ENCODE peak calls at places on chromosomes 13 and 19, in eight cellular contexts. Z is skeletal muscle cell, F is left ventricle myocardium inferior, O is astrocyte of the cerebellum, A is GM12864, N is SJSA1, D is heart right ventricle, M is suprapubic skin. T is an unnamed sample.

GRCh38 chr19:3818479-3818878 is 32.3 kb upstream of the MATK start:
- DNase-seq in N (no peak), D (no peak), A (no peak), F (no peak), M (no peak), Z (no peak), O (no peak), T (no peak)

GRCh38 chr13:80131204-80131603 is 209.7 kb downstream of the SPRY2 start:
- DNase-seq in F (peak), Z (no peak), O (no peak), D (peak), M (peak), A (no peak), N (peak), T (peak)

GRCh38 chr13:74550039-74550438 is 415.8 kb upstream of the KLF12 start:
- DNase-seq in Z (no peak), O (no peak), A (no peak), F (no peak), M (no peak), N (no peak), D (no peak), T (no peak)

GRCh38 chr19:53903055-53903680 is 5.9 kb upstream of the CACNG7 start:
- DNase-seq in F (no peak), N (no peak), D (no peak), O (peak), A (no peak), Z (no peak), M (no peak), T (no peak)

GRCh38 chr13:33624740-33625139 is 193.2 kb upstream of the RFC3 start:
- DNase-seq in A (no peak), N (no peak), M (no peak), F (no peak), O (no peak), Z (no peak), D (no peak), T (no peak)

GRCh38 chr13:24168980-24169379 is 8.5 kb downstream of the SPATA13 start:
- DNase-seq in N (no peak), Z (no peak), O (no peak), M (no peak), A (no peak), D (no peak), F (no peak), T (no peak)

GRCh38 chr19:11382898-11383705 is 1.0 kb downstream of the EPOR start:
- DNase-seq in Z (no peak), F (peak), A (no peak), M (no peak), O (no peak), N (peak), D (peak), T (peak)

GRCh38 chr19:2112516-2113320 is 16.0 kb downstream of the IZUMO4 start:
- DNase-seq in N (no peak), O (no peak), M (no peak), D (peak), F (no peak), A (no peak), Z (no peak), T (no peak)

GRCh38 chr13:59643239-59643865 is 520.4 kb downstream of the DIAPH3 start:
- DNase-seq in M (no peak), Z (no peak), A (no peak), N (no peak), O (no peak), F (no peak), D (no peak), T (no peak)

GRCh38 chr13:76837811-76838210 is 48.4 kb downstream of the KCTD12 start:
- DNase-seq in F (no peak), O (no peak), Z (no peak), A (no peak), D (no peak), N (no peak), M (no peak), T (no peak)

GRCh38 chr19:37954421-37954874 is 47.4 kb downstream of the SIPA1L3 start:
- DNase-seq in F (no peak), M (no peak), A (no peak), O (no peak), D (no peak), Z (no peak), N (no peak), T (no peak)

GRCh38 chr19:6047741-6048231 is 62.5 kb downstream of the RFX2 start:
- DNase-seq in F (no peak), M (no peak), Z (no peak), N (peak), A (no peak), D (no peak), O (no peak), T (no peak)

GRCh38 chr13:103287659-103288058 is 221.4 kb upstream of the SLC10A2 start:
- DNase-seq in M (no peak), F (no peak), D (no peak), N (no peak), Z (no peak), O (peak), A (no peak), T (no peak)

GRCh38 chr19:49890349-49891311 is 6.1 kb downstream of the IL4I1 start:
- DNase-seq in D (no peak), Z (no peak), M (no peak), A (no peak), F (no peak), N (no peak), O (no peak), T (no peak)

GRCh38 chr19:53980553-53981407 is 10.7 kb upstream of the CACNG6 start:
- DNase-seq in F (no peak), O (no peak), A (no peak), M (no peak), N (no peak), Z (no peak), D (no peak), T (no peak)

GRCh38 chr19:40800339-40800996 is 1.5 kb downstream of the EGLN2 start:
- DNase-seq in Z (no peak), A (no peak), N (no peak), M (no peak), D (no peak), O (no peak), F (no peak), T (no peak)

GRCh38 chr19:13017306-13018036 is 22.2 kb downstream of the NFIX start:
- DNase-seq in O (no peak), M (no peak), F (no peak), Z (no peak), D (no peak), N (no peak), A (no peak), T (no peak)

GRCh38 chr13:40635315-40635995 is 31.0 kb downstream of the FOXO1 start:
- DNase-seq in N (no peak), M (no peak), O (no peak), F (no peak), A (no peak), Z (no peak), D (no peak), T (no peak)

DNA sequence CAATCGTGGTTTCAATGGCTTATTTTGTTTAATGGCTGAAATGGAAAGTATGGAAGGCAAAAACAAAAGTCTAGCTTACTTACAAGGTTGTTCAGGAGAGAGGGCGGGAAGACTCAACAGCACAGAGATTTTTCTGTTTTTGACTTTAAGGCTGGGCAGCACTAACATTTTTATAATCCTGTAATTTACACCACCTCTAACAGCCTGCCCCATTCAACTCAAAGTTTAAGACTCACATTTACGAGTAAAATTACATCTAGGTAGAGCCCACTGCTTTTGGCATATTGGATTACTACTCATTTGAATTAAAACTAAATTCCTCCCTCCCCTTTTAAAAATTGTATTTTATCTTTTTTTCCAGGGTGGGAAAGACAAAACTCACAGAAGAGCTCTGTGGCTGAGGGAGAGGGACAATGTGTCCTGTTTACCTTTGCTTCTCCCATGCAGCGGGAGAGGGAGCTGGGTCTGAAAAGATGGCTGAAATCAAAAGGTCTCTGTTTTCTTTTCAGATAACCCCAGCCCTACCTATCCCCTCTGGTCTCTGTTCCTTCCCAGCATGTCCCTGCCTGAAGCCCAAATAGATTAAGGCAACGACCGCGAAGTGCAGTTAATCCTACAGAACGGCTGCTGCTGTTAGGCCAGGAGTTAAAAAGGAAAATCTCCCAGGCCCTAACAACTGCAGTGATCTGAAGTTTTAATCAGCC is 6.6 kb downstream of the EFNB2 start:
- DNase-seq in N (no peak), A (no peak), F (no peak), Z (no peak), D (no peak), O (no peak), M (no peak), T (no peak)
- H3K4me3 ChIP-seq in N (no peak), A (no peak), F (peak), Z (no peak), D (peak), O (no peak), M (no peak), T (no peak)

GRCh38 chr19:51024924-51025323 is 1.5 kb downstream of the KLK11 start:
- DNase-seq in D (no peak), A (no peak), O (no peak), M (no peak), N (no peak), Z (no peak), F (no peak), T (no peak)
- H3K4me3 ChIP-seq in D (no peak), A (no peak), O (no peak), M (peak), N (no peak), Z (no peak), F (no peak), T (no peak)

GRCh38 chr19:7789447-7789846 is 26.4 kb downstream of the CLEC4M start:
- DNase-seq in F (no peak), M (no peak), D (no peak), N (no peak), A (no peak), Z (no peak), O (no peak), T (no peak)

GRCh38 chr19:7788933-7789323 is 25.9 kb downstream of the CLEC4M start:
- DNase-seq in D (no peak), O (no peak), F (no peak), Z (no peak), A (no peak), M (no peak), N (no peak), T (no peak)

GRCh38 chr19:7788178-7788932 is 25.3 kb downstream of the CLEC4M start:
- DNase-seq in Z (no peak), F (no peak), N (no peak), M (no peak), O (no peak), A (no peak), D (no peak), T (no peak)

GRCh38 chr19:7787141-7787540 is 24.1 kb downstream of the CLEC4M start:
- DNase-seq in A (no peak), O (no peak), D (peak), M (no peak), N (no peak), Z (no peak), F (peak), T (no peak)

GRCh38 chr19:7787602-7788177 is 24.6 kb downstream of the CLEC4M start:
- DNase-seq in D (no peak), O (no peak), A (no peak), F (no peak), Z (no peak), M (no peak), N (no peak), T (no peak)
- H3K4me3 ChIP-seq in D (peak), O (no peak), A (no peak), F (peak), Z (no peak), M (peak), N (no peak), T (peak)

GRCh38 chr13:46595918-46596315 is 42.9 kb downstream of the LRCH1 start:
- DNase-seq in A (no peak), N (no peak), D (no peak), O (no peak), M (no peak), Z (no peak), F (no peak), T (no peak)

GRCh38 chr13:46600943-46601311 is 48.0 kb downstream of the LRCH1 start:
- DNase-seq in A (no peak), N (no peak), O (no peak), Z (no peak), F (no peak), D (no peak), M (no peak), T (no peak)

GRCh38 chr13:46596501-46596900 is 43.5 kb downstream of the LRCH1 start:
- DNase-seq in A (no peak), D (no peak), N (no peak), O (no peak), F (no peak), Z (no peak), M (no peak), T (no peak)

GRCh38 chr13:46598140-46598819 is 45.3 kb downstream of the LRCH1 start:
- DNase-seq in Z (no peak), A (no peak), F (no peak), M (no peak), O (no peak), D (no peak), N (no peak), T (no peak)

GRCh38 chr13:46598820-46599180 is 45.8 kb downstream of the LRCH1 start:
- DNase-seq in F (no peak), A (no peak), Z (no peak), D (no peak), N (no peak), M (no peak), O (no peak), T (no peak)
- H3K4me3 ChIP-seq in F (peak), A (peak), Z (no peak), D (peak), N (no peak), M (no peak), O (no peak), T (no peak)

DNA sequence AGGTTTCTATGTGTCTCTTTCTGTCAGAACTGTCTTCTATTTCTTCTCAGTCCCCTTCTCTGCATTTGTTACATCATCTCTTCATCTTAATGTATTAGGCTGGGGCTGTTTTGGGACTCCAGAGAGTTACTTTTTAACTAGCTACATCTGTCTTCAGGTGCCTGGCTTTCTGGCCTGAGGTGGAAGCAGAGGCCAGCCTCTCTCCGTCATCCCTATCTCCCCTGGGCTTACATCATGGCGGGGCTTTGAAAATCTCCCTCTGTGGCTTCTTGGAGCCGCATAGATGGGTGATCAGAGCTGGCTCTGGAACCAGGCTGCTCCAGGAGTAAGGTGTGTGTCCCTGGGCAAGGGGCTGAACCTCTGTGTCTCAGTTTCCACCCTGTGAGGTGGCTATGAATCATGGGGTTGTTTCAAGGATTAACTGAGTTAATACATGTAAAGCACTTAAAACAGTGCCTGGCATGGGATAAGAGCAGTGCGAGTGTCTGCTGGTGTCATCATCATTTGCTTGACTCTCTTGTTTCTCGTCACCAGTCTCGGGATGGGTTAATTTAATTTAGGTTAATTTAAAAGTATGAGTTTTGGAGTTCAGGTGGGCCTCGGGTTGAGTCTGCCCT is 2.0 kb downstream of the EPN1 start:
- DNase-seq in M (no peak), O (no peak), Z (no peak), D (no peak), F (no peak), N (no peak), A (no peak), T (no peak)
- H3K4me3 ChIP-seq in M (peak), O (peak), Z (no peak), D (peak), F (peak), N (no peak), A (peak), T (peak)

GRCh38 chr13:109743706-109744453 is 42.5 kb downstream of the IRS2 start:
- DNase-seq in F (no peak), Z (peak), O (no peak), N (peak), M (no peak), D (no peak), A (no peak), T (no peak)

GRCh38 chr13:109746364-109746763 is 40.0 kb downstream of the IRS2 start:
- DNase-seq in D (no peak), Z (no peak), O (no peak), A (no peak), N (peak), F (no peak), M (no peak), T (peak)

GRCh38 chr13:109745060-109745459 is 41.3 kb downstream of the IRS2 start:
- DNase-seq in Z (no peak), N (no peak), O (no peak), D (no peak), F (no peak), M (no peak), A (no peak), T (no peak)

GRCh38 chr13:109745702-109746101 is 40.7 kb downstream of the IRS2 start:
- DNase-seq in D (no peak), A (no peak), N (peak), M (no peak), Z (no peak), F (no peak), O (no peak), T (peak)

GRCh38 chr13:109744512-109745051 is 41.8 kb downstream of the IRS2 start:
- DNase-seq in A (no peak), O (no peak), D (no peak), M (no peak), Z (peak), F (peak), N (peak), T (peak)
- H3K4me3 ChIP-seq in A (no peak), O (no peak), D (no peak), M (no peak), Z (no peak), F (peak), N (no peak), T (no peak)

GRCh38 chr19:18170714-18171255 is 2.8 kb upstream of the IFI30 start:
- DNase-seq in D (no peak), M (no peak), F (peak), A (no peak), O (no peak), Z (no peak), N (no peak), T (no peak)
- H3K4me3 ChIP-seq in D (no peak), M (no peak), F (no peak), A (no peak), O (no peak), Z (no peak), N (no peak), T (no peak)

GRCh38 chr19:941292-942132 is 15.7 kb downstream of the ARID3A start:
- DNase-seq in F (no peak), N (no peak), D (no peak), M (no peak), Z (no peak), A (no peak), O (no peak), T (no peak)
- H3K4me3 ChIP-seq in F (peak), N (peak), D (peak), M (peak), Z (no peak), A (peak), O (no peak), T (peak)

GRCh38 chr19:19157808-19158207 is 12.3 kb downstream of the MEF2B start:
- DNase-seq in D (no peak), M (no peak), Z (no peak), A (no peak), F (no peak), O (no peak), N (no peak), T (no peak)

GRCh38 chr19:19152668-19153384 is 14.5 kb upstream of the TMEM161A start:
- DNase-seq in O (no peak), A (no peak), D (peak), N (no peak), Z (no peak), M (no peak), F (no peak), T (no peak)

GRCh38 chr19:19159534-19159933 is 10.5 kb downstream of the MEF2B start:
- DNase-seq in M (no peak), A (no peak), Z (no peak), D (no peak), O (no peak), F (no peak), N (no peak), T (no peak)

GRCh38 chr19:19154768-19155494 is 15.1 kb downstream of the MEF2B start:
- DNase-seq in A (no peak), F (no peak), M (no peak), D (no peak), N (no peak), O (no peak), Z (no peak), T (no peak)

GRCh38 chr19:19155495-19156219 is 14.4 kb downstream of the MEF2B start:
- DNase-seq in O (no peak), D (no peak), N (no peak), A (peak), F (no peak), M (no peak), Z (no peak), T (no peak)
- H3K4me3 ChIP-seq in O (no peak), D (no peak), N (no peak), A (no peak), F (no peak), M (no peak), Z (no peak), T (no peak)

DNA sequence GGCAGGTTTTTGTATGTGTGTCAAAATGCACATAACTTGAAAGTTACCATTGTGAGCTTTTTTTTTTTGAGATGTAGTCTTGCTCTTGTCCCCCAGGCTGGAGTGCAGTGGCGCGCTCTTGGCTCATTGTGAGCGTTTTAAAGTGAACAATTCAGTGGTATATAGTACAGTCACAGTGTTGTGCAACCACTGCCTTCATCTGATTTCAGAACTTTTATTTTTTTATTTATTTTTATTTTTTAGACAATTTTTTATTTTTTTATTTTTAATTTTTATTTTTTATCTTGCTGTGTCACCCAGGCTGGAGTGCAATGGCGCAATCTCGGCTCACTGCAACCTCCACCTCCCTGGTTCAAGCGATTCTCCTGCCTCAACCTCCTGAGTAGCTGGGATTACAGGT is 15.0 kb downstream of the SLC25A42 start:
- DNase-seq in O (no peak), F (no peak), D (no peak), M (no peak), Z (no peak), A (no peak), N (no peak), T (no peak)
- H3K4me3 ChIP-seq in O (no peak), F (no peak), D (no peak), M (no peak), Z (no peak), A (no peak), N (no peak), T (no peak)

T was measured in coronary artery.